ENCODE peak calls at places on chromosome 12, in ten cellular contexts. One of them, this sample, is unnamed.

GRCh38 chr12:10101042-10101579 is 2.3 kb upstream of the CLEC1A start:
- DNase-seq in lower lobe of right lung: no peak
- DNase-seq in spleen: no peak
- DNase-seq in endothelial cell of umbilical vein: peak; percentile 63
- DNase-seq in A549: no peak
- DNase-seq in astrocyte: peak; percentile 12
- DNase-seq in transverse colon: no peak
- DNase-seq in vagina: no peak
- DNase-seq in cardiac muscle cell: no peak
- DNase-seq in HCT116: no peak
- DNase-seq in this sample: no peak

GRCh38 chr12:129001-129400 is 62.4 kb downstream of the IQSEC3 start:
- DNase-seq in lower lobe of right lung: no peak
- DNase-seq in spleen: no peak
- DNase-seq in endothelial cell of umbilical vein: no peak
- DNase-seq in A549: no peak
- DNase-seq in astrocyte: no peak
- DNase-seq in transverse colon: no peak
- DNase-seq in vagina: no peak
- DNase-seq in cardiac muscle cell: no peak
- DNase-seq in HCT116: no peak
- DNase-seq in this sample: no peak

GRCh38 chr12:93805736-93806141 is 128.6 kb downstream of the CRADD start:
- DNase-seq in lower lobe of right lung: no peak
- DNase-seq in spleen: no peak
- DNase-seq in endothelial cell of umbilical vein: peak; percentile 21
- DNase-seq in A549: no peak
- DNase-seq in astrocyte: peak; percentile 50
- DNase-seq in transverse colon: no peak
- DNase-seq in vagina: no peak
- DNase-seq in cardiac muscle cell: no peak
- DNase-seq in HCT116: no peak
- DNase-seq in this sample: no peak

GRCh38 chr12:23909559-23909958 is 39.9 kb downstream of the SOX5 start:
- DNase-seq in lower lobe of right lung: no peak
- DNase-seq in spleen: no peak
- DNase-seq in endothelial cell of umbilical vein: no peak
- DNase-seq in A549: no peak
- DNase-seq in astrocyte: no peak
- DNase-seq in transverse colon: no peak
- DNase-seq in vagina: no peak
- DNase-seq in cardiac muscle cell: no peak
- DNase-seq in HCT116: no peak
- DNase-seq in this sample: no peak

GRCh38 chr12:72828662-72829324 is 556.6 kb downstream of the TRHDE start:
- DNase-seq in lower lobe of right lung: no peak
- DNase-seq in spleen: no peak
- DNase-seq in endothelial cell of umbilical vein: no peak
- DNase-seq in A549: no peak
- DNase-seq in astrocyte: no peak
- DNase-seq in transverse colon: no peak
- DNase-seq in vagina: no peak
- DNase-seq in cardiac muscle cell: no peak
- DNase-seq in HCT116: no peak
- DNase-seq in this sample: no peak

GRCh38 chr12:115666168-115666567 is 611.3 kb downstream of the MED13L start:
- DNase-seq in lower lobe of right lung: no peak
- DNase-seq in spleen: no peak
- DNase-seq in endothelial cell of umbilical vein: no peak
- DNase-seq in A549: no peak
- DNase-seq in astrocyte: no peak
- DNase-seq in transverse colon: no peak
- DNase-seq in vagina: no peak
- DNase-seq in cardiac muscle cell: no peak
- DNase-seq in HCT116: no peak
- DNase-seq in this sample: no peak

GRCh38 chr12:56387152-56387551 is 24.5 kb upstream of the APOF start:
- DNase-seq in lower lobe of right lung: no peak
- DNase-seq in spleen: no peak
- DNase-seq in endothelial cell of umbilical vein: no peak
- DNase-seq in A549: no peak
- DNase-seq in astrocyte: peak; percentile 6
- DNase-seq in transverse colon: no peak
- DNase-seq in vagina: no peak
- DNase-seq in cardiac muscle cell: no peak
- DNase-seq in HCT116: no peak
- DNase-seq in this sample: no peak

GRCh38 chr12:65565601-65566560 is 258.4 kb upstream of the HMGA2 start:
- DNase-seq in lower lobe of right lung: no peak
- DNase-seq in spleen: no peak
- DNase-seq in endothelial cell of umbilical vein: peak; percentile 33
- DNase-seq in A549: peak; percentile 17
- DNase-seq in astrocyte: peak; percentile 99
- DNase-seq in transverse colon: no peak
- DNase-seq in vagina: no peak
- DNase-seq in cardiac muscle cell: peak; percentile 35
- DNase-seq in HCT116: no peak
- DNase-seq in this sample: no peak

GRCh38 chr12:49565119-49565955 is 2.6 kb downstream of the MCRS1 start:
- DNase-seq in lower lobe of right lung: no peak
- DNase-seq in spleen: peak; percentile 63
- DNase-seq in endothelial cell of umbilical vein: no peak
- DNase-seq in A549: no peak
- DNase-seq in astrocyte: no peak
- DNase-seq in transverse colon: no peak
- DNase-seq in vagina: no peak
- DNase-seq in cardiac muscle cell: peak; percentile 21
- DNase-seq in HCT116: no peak
- DNase-seq in this sample: no peak
- H3K27ac ChIP-seq in lower lobe of right lung: no peak overlapping the region
- H3K27ac ChIP-seq in spleen: no peak overlapping the region
- H3K27ac ChIP-seq in endothelial cell of umbilical vein: no peak overlapping the region
- H3K27ac ChIP-seq in A549: no peak overlapping the region
- H3K27ac ChIP-seq in astrocyte: no peak overlapping the region
- H3K27ac ChIP-seq in transverse colon: no peak overlapping the region
- H3K27ac ChIP-seq in vagina: no peak overlapping the region
- H3K27ac ChIP-seq in cardiac muscle cell: peak overlapping the region; percentile 19
- H3K27ac ChIP-seq in HCT116: no peak overlapping the region
- H3K27ac ChIP-seq in this sample: no peak overlapping the region

GRCh38 chr12:20822925-20823324 is 12.4 kb downstream of the SLCO1B3 start:
- DNase-seq in lower lobe of right lung: no peak
- DNase-seq in spleen: no peak
- DNase-seq in endothelial cell of umbilical vein: no peak
- DNase-seq in A549: peak; percentile 16
- DNase-seq in astrocyte: no peak
- DNase-seq in transverse colon: no peak
- DNase-seq in vagina: no peak
- DNase-seq in cardiac muscle cell: no peak
- DNase-seq in HCT116: no peak
- DNase-seq in this sample: no peak
- TF ChIP-seq CTCF in lower lobe of right lung: no peak
- TF ChIP-seq CTCF in spleen: no peak
- TF ChIP-seq CTCF in endothelial cell of umbilical vein: no peak
- TF ChIP-seq CTCF in A549: no peak
- TF ChIP-seq CTCF in astrocyte: no peak
- TF ChIP-seq CTCF in transverse colon: no peak
- TF ChIP-seq CTCF in vagina: no peak
- TF ChIP-seq CTCF in cardiac muscle cell: no peak
- TF ChIP-seq CTCF in HCT116: no peak
- TF ChIP-seq CTCF in this sample: no peak

DNA sequence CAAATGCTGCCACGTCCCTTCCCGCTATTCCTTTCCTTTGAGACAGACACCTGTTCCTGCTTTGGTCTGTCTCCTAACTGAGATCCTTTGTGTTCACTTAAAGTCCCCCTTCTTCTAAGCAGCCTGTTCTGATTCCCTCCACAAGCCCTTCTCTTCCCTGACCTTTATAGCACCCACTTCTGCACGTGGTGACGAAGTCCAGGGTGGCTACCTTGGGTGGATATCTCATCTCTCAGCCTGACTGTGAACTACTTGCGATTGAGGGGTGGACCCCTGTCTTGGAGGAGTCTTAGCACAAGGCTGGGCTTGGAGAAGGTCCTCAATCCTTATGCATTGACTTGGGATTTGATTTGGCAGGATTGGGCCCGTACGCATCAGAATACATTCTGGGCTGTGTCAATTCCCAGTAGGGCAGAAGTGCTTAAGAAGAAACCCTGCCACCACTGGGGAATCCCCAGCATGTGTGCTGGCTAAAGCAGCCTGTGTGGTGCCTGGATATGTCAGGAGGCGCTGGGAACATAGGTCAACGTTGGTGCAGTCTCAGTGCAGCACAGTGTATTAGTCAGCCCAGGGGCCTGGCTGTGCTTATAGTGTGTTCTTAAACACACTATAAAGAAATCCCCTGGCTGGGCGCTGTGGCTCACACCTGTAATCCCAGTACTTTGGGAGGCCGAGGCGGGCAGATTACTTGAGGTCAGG is 23.6 kb downstream of the KRT80 start:
- DNase-seq in lower lobe of right lung: no peak
- DNase-seq in spleen: no peak
- DNase-seq in endothelial cell of umbilical vein: peak; percentile 51
- DNase-seq in A549: peak; percentile 83
- DNase-seq in astrocyte: no peak
- DNase-seq in transverse colon: peak; percentile 36
- DNase-seq in vagina: no peak
- DNase-seq in cardiac muscle cell: peak; percentile 54
- DNase-seq in HCT116: no peak
- DNase-seq in this sample: no peak
- H3K4me1 ChIP-seq in lower lobe of right lung: peaks cover 20% of the 10 kb centered on the region
- H3K4me1 ChIP-seq in spleen: peaks cover 20% of the 10 kb centered on the region
- H3K4me1 ChIP-seq in endothelial cell of umbilical vein: peaks cover 14% of the 10 kb centered on the region
- H3K4me1 ChIP-seq in A549: peaks cover 95% of the 10 kb centered on the region
- H3K4me1 ChIP-seq in astrocyte: peaks cover 13% of the 10 kb centered on the region
- H3K4me1 ChIP-seq in transverse colon: no peaks in the 10 kb centered on the region
- H3K4me1 ChIP-seq in vagina: no peaks in the 10 kb centered on the region
- H3K4me1 ChIP-seq in cardiac muscle cell: peaks cover 15% of the 10 kb centered on the region
- H3K4me1 ChIP-seq in HCT116: peaks cover 58% of the 10 kb centered on the region
- H3K4me1 ChIP-seq in this sample: peaks cover 22% of the 10 kb centered on the region

DNA sequence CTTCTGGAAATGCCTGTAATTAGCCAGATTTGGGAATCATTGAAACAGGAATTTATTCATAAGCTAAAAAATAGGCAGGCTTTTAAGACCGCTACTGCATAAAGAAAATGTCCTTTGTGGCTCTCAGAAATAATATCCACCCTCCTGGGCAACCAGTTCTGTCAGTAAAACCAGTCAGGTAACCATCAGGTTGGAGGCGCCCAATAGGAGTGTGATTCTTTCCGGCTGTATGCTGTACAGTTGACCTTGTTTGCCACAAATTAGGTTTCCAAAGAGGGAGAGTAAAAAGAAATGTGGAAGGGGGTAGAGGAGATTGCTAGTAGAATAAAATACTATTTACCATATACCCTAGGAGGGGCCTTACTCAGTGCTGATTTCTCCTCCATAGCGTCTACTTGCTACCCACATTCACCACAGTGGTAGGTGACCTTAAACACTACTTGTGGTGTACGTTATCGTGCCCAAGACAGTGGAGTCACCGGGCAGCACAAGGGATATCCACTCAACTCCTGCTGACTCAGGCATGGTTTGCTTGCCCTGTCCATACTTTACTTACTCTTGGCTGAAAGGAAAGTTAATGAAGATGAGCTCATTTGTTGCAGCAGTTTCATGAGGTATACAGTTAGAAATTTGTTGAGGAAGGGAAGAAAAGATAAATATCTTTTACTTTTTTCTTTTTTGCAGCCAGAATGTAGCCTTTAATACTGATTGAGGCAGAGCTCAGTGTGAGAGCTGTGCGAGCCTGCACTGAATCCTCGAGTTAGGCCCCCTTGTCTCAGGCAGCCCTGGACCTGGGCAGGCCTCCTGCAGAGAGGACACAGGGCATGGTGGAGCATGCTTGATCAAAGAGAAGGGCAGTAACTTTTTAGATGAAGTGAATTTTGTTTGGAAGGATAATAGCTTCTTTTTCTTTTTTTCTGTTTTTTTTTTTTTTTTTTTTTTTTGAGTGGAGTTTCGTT is 76.7 kb downstream of the DIP2B start:
- DNase-seq in lower lobe of right lung: no peak
- DNase-seq in spleen: no peak
- DNase-seq in endothelial cell of umbilical vein: no peak
- DNase-seq in A549: no peak
- DNase-seq in astrocyte: peak; percentile 97
- DNase-seq in transverse colon: no peak
- DNase-seq in vagina: no peak
- DNase-seq in cardiac muscle cell: no peak
- DNase-seq in HCT116: no peak
- DNase-seq in this sample: no peak
- H3K27ac ChIP-seq in lower lobe of right lung: no peak overlapping the region
- H3K27ac ChIP-seq in spleen: no peak overlapping the region
- H3K27ac ChIP-seq in endothelial cell of umbilical vein: no peak overlapping the region
- H3K27ac ChIP-seq in A549: no peak overlapping the region
- H3K27ac ChIP-seq in astrocyte: peak overlapping the region; percentile 61
- H3K27ac ChIP-seq in transverse colon: no peak overlapping the region
- H3K27ac ChIP-seq in vagina: no peak overlapping the region
- H3K27ac ChIP-seq in cardiac muscle cell: peak overlapping the region; percentile 3
- H3K27ac ChIP-seq in HCT116: no peak overlapping the region
- H3K27ac ChIP-seq in this sample: no peak overlapping the region

DNA sequence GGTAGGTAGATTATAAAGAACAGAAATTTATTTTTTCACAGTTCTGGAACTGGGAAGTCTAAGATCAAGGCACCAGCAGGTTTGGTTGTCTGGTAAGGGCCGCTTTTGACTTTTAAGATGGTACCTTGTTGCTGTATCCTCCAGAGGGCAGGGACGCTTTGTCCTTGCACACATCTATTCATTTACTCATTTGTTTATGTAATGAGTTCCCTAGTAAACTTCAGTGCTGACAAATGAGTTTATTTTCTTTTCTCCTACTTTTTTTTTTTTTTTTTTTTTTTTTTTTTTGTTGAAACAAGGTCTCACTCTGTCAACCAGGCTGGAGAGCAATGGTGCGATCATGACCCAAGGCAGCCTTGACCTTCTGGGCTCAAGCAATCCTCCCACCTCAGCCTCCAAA is 195.7 kb downstream of the FBXL14 start:
- DNase-seq in lower lobe of right lung: no peak
- DNase-seq in spleen: no peak
- DNase-seq in endothelial cell of umbilical vein: no peak
- DNase-seq in A549: peak; percentile 10
- DNase-seq in astrocyte: no peak
- DNase-seq in transverse colon: no peak
- DNase-seq in vagina: no peak
- DNase-seq in cardiac muscle cell: no peak
- DNase-seq in HCT116: no peak
- DNase-seq in this sample: no peak
- TF ChIP-seq CTCF in lower lobe of right lung: no peak
- TF ChIP-seq CTCF in spleen: no peak
- TF ChIP-seq CTCF in endothelial cell of umbilical vein: no peak
- TF ChIP-seq CTCF in A549: no peak
- TF ChIP-seq CTCF in astrocyte: no peak
- TF ChIP-seq CTCF in transverse colon: peak; percentile 13
- TF ChIP-seq CTCF in vagina: no peak
- TF ChIP-seq CTCF in cardiac muscle cell: no peak
- TF ChIP-seq CTCF in HCT116: no peak
- TF ChIP-seq CTCF in this sample: no peak